ENCODE peak calls at places on chromosome 2, in ten cellular contexts. S is Ammon's horn; I is HEK293T; W is lung; O is HTR-8/SVneo; U is fibroblast of gingiva; P is NCI-H774; C is Caco-2; F is stimulated activated CD4-positive, alpha-beta T cell treated with anti-CD3 and anti-CD28 coated beads, Interleukin-1b, Interleukin-23, amount 100 ng/mL, for 24 hours; R is NCI-H345. T is an unnamed sample.

GRCh38 chr2:218501665-218502064 is 66.5 kb downstream of the USP37 start:
- DNase-seq in S (peak; percentile 18), I (no peak), W (no peak), O (no peak), U (peak; percentile 71), P (no peak), C (no peak), F (no peak), R (no peak), T (no peak)

GRCh38 chr2:233426619-233427342 is 72.5 kb downstream of the DGKD start:
- DNase-seq in S (no peak), I (no peak), W (no peak), O (no peak), U (peak; percentile 66), P (no peak), C (no peak), F (peak; percentile 42), R (no peak), T (no peak)

GRCh38 chr2:41853427-41854191 is 194.2 kb upstream of the PKDCC start:
- DNase-seq in S (peak; percentile 52), I (peak; percentile 59), W (peak; percentile 43), O (peak; percentile 57), U (peak; percentile 49), P (peak; percentile 27), C (peak; percentile 78), F (no peak), R (peak; percentile 40), T (peak; percentile 6)

GRCh38 chr2:142131016-142131714 is at the start of gene LRP1B:
- DNase-seq in S (peak; percentile 69), I (peak; percentile 46), W (no peak), O (peak; percentile 5), U (peak; percentile 31), P (no peak), C (peak; percentile 22), F (no peak), R (peak; percentile 66), T (peak; percentile 39)

GRCh38 chr2:134348239-134348638 is 94.4 kb downstream of the MGAT5 start:
- DNase-seq in S (no peak), I (no peak), W (no peak), O (no peak), U (no peak), P (no peak), C (no peak), F (no peak), R (no peak), T (no peak)

GRCh38 chr2:27306657-27307544 is 1.3 kb downstream of the UCN start:
- DNase-seq in S (no peak), I (no peak), W (no peak), O (no peak), U (no peak), P (no peak), C (no peak), F (no peak), R (no peak), T (no peak)

GRCh38 chr2:126859631-126860030 is 39.1 kb upstream of the TEX51 start:
- DNase-seq in S (no peak), I (no peak), W (peak; percentile 22), O (no peak), U (no peak), P (no peak), C (no peak), F (no peak), R (no peak), T (no peak)

GRCh38 chr2:110173523-110173922 is 31.3 kb downstream of the NPHP1 start:
- DNase-seq in S (no peak), I (no peak), W (no peak), O (no peak), U (peak; percentile 42), P (no peak), C (no peak), F (no peak), R (no peak), T (no peak)

GRCh38 chr2:122323927-122324326 is 568.5 kb downstream of the TSN start:
- DNase-seq in S (no peak), I (no peak), W (no peak), O (no peak), U (no peak), P (no peak), C (no peak), F (no peak), R (no peak), T (no peak)

GRCh38 chr2:104043864-104044263 is 810.1 kb upstream of the POU3F3 start:
- DNase-seq in S (peak; percentile 24), I (peak; percentile 46), W (no peak), O (no peak), U (peak; percentile 2), P (peak; percentile 76), C (peak; percentile 16), F (no peak), R (peak; percentile 64), T (peak; percentile 28)

GRCh38 chr2:77604953-77605947 is 83.1 kb upstream of the LRRTM4 start:
- DNase-seq in S (no peak), I (no peak), W (no peak), O (no peak), U (no peak), P (no peak), C (peak; percentile 34), F (no peak), R (no peak), T (no peak)

GRCh38 chr2:72990695-72991438 is 73.5 kb downstream of the EMX1 start:
- DNase-seq in S (no peak), I (no peak), W (no peak), O (no peak), U (no peak), P (no peak), C (no peak), F (no peak), R (no peak), T (no peak)

GRCh38 chr2:148674063-148675020 is 29.8 kb downstream of the EPC2 start:
- DNase-seq in S (no peak), I (peak; percentile 46), W (no peak), O (peak; percentile 18), U (no peak), P (no peak), C (peak; percentile 60), F (no peak), R (peak; percentile 17), T (no peak)

GRCh38 chr2:208142925-208143799 is 2.8 kb downstream of the CRYGB start:
- DNase-seq in S (no peak), I (no peak), W (no peak), O (no peak), U (no peak), P (no peak), C (no peak), F (no peak), R (peak; percentile 47), T (no peak)

GRCh38 chr2:230669386-230669935 is 43.2 kb upstream of the CAB39 start:
- DNase-seq in S (no peak), I (no peak), W (no peak), O (no peak), U (no peak), P (no peak), C (no peak), F (no peak), R (no peak), T (no peak)

GRCh38 chr2:178280261-178280852 is 86.0 kb downstream of the OSBPL6 start:
- DNase-seq in S (no peak), I (peak; percentile 57), W (peak; percentile 47), O (peak; percentile 44), U (peak; percentile 27), P (no peak), C (peak; percentile 51), F (peak; percentile 28), R (peak; percentile 37), T (peak; percentile 10)

GRCh38 chr2:157932480-157933205 is 56.5 kb upstream of the ACVR1 start:
- DNase-seq in S (no peak), I (no peak), W (no peak), O (no peak), U (no peak), P (peak; percentile 69), C (peak; percentile 46), F (no peak), R (peak; percentile 75), T (peak; percentile 1)